ENCODE peak calls at places on chromosomes 6 and 20, in five cellular contexts. E, G, P, U and T are unnamed samples.

GRCh38 chr20:32830437-32830836 is 10.7 kb downstream of the MAPRE1 start:
- DNase-seq in E (peak; percentile 60), G (no peak), P (no peak), U (no peak), T (no peak)

GRCh38 chr6:150256618-150257272 is 112.1 kb upstream of the IYD start:
- DNase-seq in E (no peak), G (no peak), P (no peak), U (no peak), T (no peak)

GRCh38 chr6:116651916-116652315 is 16.6 kb downstream of the ZUP1 start:
- DNase-seq in E (no peak), G (no peak), P (no peak), U (no peak), T (no peak)

GRCh38 chr6:36954262-36954931 is at the start of gene PI16:
- DNase-seq in E (peak; percentile 8), G (no peak), P (no peak), U (no peak), T (no peak)

GRCh38 chr20:24734139-24734538 is 214.9 kb upstream of the CST7 start:
- DNase-seq in E (no peak), G (no peak), P (no peak), U (no peak), T (no peak)

GRCh38 chr20:48310312-48310711 is 517.5 kb downstream of the PREX1 start:
- DNase-seq in E (no peak), G (no peak), P (no peak), U (no peak), T (peak; percentile 26)

GRCh38 chr6:15626160-15626559 is 36.7 kb downstream of the DTNBP1 start:
- DNase-seq in E (no peak), G (no peak), P (no peak), U (no peak), T (no peak)

GRCh38 chr20:12966468-12967085 is 42.2 kb upstream of the SPTLC3 start:
- DNase-seq in E (no peak), G (no peak), P (no peak), U (no peak), T (no peak)

GRCh38 chr6:36955136-36955535 is 598 bp downstream of the PI16 start:
- DNase-seq in E (peak; percentile 2), G (no peak), P (no peak), U (no peak), T (no peak)

GRCh38 chr6:160995271-160995670 is 3.7 kb downstream of the MAP3K4 start:
- DNase-seq in E (no peak), G (no peak), P (no peak), U (no peak), T (no peak)

GRCh38 chr6:99350573-99350972 is 1.1 kb upstream of the FAXC start:
- DNase-seq in E (no peak), G (no peak), P (no peak), U (no peak), T (no peak)

GRCh38 chr6:159943101-159943632 is 25.7 kb upstream of the IGF2R start:
- DNase-seq in E (peak; percentile 64), G (no peak), P (no peak), U (no peak), T (no peak)

GRCh38 chr6:69622230-69622629 is 174.6 kb downstream of the LMBRD1 start:
- DNase-seq in E (no peak), G (no peak), P (no peak), U (no peak), T (no peak)

GRCh38 chr6:140774080-140774505 is 1358.6 kb upstream of the GJE1 start:
- DNase-seq in E (peak; percentile 14), G (peak; percentile 30), P (no peak), U (no peak), T (peak; percentile 36)

GRCh38 chr6:160919713-160920112 is 71.9 kb upstream of the MAP3K4 start:
- DNase-seq in E (peak; percentile 41), G (no peak), P (no peak), U (no peak), T (no peak)

GRCh38 chr6:79525272-79526100 is 11.7 kb downstream of the LCA5 start:
- DNase-seq in E (peak; percentile 76), G (no peak), P (no peak), U (peak; percentile 42), T (no peak)

GRCh38 chr6:108838101-108838717 is 10.0 kb upstream of the ARMC2 start:
- DNase-seq in E (no peak), G (no peak), P (no peak), U (no peak), T (no peak)

GRCh38 chr20:51193066-51193772 is 170.3 kb upstream of the KCNG1 start:
- DNase-seq in E (no peak), G (no peak), P (no peak), U (no peak), T (no peak)

GRCh38 chr20:46568570-46569129 is 18.2 kb upstream of the OCSTAMP start:
- DNase-seq in E (peak; percentile 91), G (no peak), P (no peak), U (peak; percentile 65), T (peak; percentile 95)

GRCh38 chr20:45336530-45337366 is 11.5 kb downstream of the SDC4 start:
- DNase-seq in E (peak; percentile 88), G (no peak), P (no peak), U (peak; percentile 64), T (no peak)

GRCh38 chr6:109595998-109596397 is 95.0 kb downstream of the AK9 start:
- DNase-seq in E (no peak), G (no peak), P (no peak), U (no peak), T (no peak)

GRCh38 chr6:128172752-128173151 is 271.9 kb upstream of the THEMIS start:
- DNase-seq in E (no peak), G (no peak), P (no peak), U (no peak), T (no peak)

GRCh38 chr20:561437-562231 is 18.0 kb upstream of the CSNK2A1 start:
- DNase-seq in E (peak; percentile 62), G (no peak), P (no peak), U (no peak), T (peak; percentile 74)

GRCh38 chr6:22466665-22467064 is 102.7 kb upstream of the HDGFL1 start:
- DNase-seq in E (no peak), G (no peak), P (no peak), U (no peak), T (no peak)

GRCh38 chr6:85062884-85063283 is 298.5 kb upstream of the TBX18 start:
- DNase-seq in E (no peak), G (no peak), P (no peak), U (no peak), T (no peak)

GRCh38 chr6:113971786-113972185 is 838 bp upstream of the HDAC2 start:
- DNase-seq in E (no peak), G (no peak), P (no peak), U (no peak), T (no peak)

DNA sequence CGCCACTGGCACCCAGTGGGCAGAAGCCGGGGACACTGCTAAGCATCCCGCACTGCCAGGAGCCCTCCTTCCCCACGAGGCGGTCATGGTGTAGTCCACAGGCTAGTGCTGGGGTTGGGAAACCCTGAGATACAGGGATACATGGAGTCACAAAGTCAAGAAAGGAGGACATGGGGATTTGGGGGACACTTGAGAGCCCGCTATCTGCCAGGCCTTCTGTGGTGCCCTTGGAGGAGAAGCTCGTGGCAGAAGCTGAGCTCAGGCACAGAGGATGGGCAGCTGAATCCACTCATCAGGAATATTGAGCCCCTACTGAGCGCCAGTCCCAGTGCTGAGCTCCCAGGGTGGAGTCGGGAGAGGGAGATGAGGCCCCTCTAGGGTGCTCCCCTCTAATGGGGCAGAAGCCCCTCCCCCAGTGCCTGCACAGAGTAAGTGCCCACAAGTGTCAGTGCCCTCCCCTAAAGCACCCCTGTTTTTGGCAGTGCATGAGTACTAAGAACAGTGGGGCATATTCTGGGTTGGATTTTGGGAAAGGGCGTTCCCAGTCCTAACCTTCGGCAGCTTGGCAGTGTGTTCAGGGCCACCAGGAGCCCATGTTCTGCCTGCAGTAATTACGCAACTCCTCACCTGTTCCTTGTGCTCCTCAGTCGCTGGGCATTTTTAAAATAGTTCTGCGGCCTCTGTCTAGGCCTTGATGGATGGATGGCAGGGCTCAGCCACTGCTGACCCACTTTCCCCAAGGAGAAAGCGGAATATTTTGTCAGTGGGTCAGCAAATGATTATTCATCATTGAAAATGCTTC is 25.5 kb upstream of the PHACTR3 start:
- DNase-seq in E (no peak), G (no peak), P (no peak), U (no peak), T (no peak)
- H3K27me3 ChIP-seq in E (peaks cover 27% of the 10 kb centered on the region), G (peaks cover 5% of the 10 kb centered on the region), P (no peaks in the 10 kb centered on the region), U (no peaks in the 10 kb centered on the region), T (peaks cover 31% of the 10 kb centered on the region)

GRCh38 chr6:41664271-41664670 is 26.0 kb downstream of the MDFI start:
- DNase-seq in E (no peak), G (no peak), P (no peak), U (no peak), T (no peak)
- H3K27me3 ChIP-seq in E (no peaks in the 10 kb centered on the region), G (peaks cover 3% of the 10 kb centered on the region), P (no peaks in the 10 kb centered on the region), U (no peaks in the 10 kb centered on the region), T (no peaks in the 10 kb centered on the region)

DNA sequence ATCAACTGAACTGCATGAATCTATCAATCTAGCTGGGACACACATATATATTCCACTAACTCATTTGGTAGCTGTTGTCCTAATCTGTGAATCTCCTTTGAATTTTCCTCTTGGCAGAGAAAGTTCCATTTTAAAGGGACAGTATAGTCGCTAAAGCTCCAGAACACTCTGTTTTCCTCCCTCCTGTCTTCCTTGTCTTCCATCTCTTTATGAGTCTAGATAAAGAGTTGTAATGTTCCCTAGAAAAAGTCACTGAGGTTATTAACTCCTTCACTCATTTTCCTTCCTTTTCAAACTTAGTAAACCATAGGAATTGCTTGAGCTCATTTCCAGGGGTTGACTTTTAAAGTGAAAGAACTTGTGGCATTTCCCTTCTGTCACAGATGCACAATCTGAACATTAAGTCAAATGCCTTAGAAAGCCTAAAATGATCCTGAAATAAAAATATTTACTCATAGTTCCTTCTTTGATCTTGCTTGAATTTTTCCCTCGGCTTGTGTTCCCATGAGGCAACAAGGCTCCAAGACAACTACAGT is 198.4 kb downstream of the TRIM27 start:
- DNase-seq in E (no peak), G (no peak), P (no peak), U (no peak), T (no peak)
- H3K27me3 ChIP-seq in E (peaks cover 5% of the 10 kb centered on the region), G (no peaks in the 10 kb centered on the region), P (peaks cover 19% of the 10 kb centered on the region), U (no peaks in the 10 kb centered on the region), T (peaks cover 28% of the 10 kb centered on the region)

GRCh38 chr20:6055161-6055783 is 1.4 kb upstream of the LRRN4 start:
- DNase-seq in E (no peak), G (no peak), P (no peak), U (no peak), T (no peak)

GRCh38 chr20:6057704-6058103 is 3.8 kb upstream of the LRRN4 start:
- DNase-seq in E (no peak), G (no peak), P (no peak), U (no peak), T (no peak)

GRCh38 chr20:6053776-6054688 is at the start of gene LRRN4:
- DNase-seq in E (peak; percentile 1), G (no peak), P (no peak), U (no peak), T (no peak)

GRCh38 chr20:6057139-6057538 is 3.3 kb upstream of the LRRN4 start:
- DNase-seq in E (no peak), G (no peak), P (no peak), U (no peak), T (no peak)

DNA sequence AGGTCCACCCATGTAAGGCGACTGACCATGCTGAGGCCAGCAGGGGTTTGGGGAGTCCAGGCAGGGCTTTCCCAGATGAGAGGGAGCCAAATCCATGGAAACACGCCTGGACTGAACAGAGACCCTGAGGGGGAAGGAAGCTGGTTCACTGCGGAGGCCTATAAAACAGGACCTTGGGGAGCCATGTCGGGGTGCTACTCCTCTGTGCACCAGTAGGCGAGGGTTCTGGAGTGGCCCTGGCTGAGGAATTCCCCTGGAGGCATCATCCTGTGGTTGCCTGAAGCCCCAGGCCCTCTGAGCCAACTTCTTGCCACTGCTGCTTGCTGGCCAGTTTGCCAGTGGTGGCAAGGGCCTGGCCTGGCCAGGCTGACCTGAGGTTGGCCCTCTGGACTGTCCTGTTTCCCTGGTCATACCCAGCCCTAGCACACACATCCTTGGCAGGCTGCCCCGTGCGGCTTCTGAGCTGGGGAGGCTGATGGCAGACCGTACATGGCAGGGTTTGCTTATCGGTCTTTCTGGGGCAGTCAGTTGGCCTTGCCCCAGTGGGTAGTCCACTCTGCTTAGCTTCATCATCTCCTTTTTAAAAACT is 2.2 kb upstream of the LRRN4 start:
- DNase-seq in E (no peak), G (no peak), P (no peak), U (no peak), T (no peak)
- H3K27me3 ChIP-seq in E (peaks cover 4% of the 10 kb centered on the region), G (peaks cover 8% of the 10 kb centered on the region), P (peaks cover 6% of the 10 kb centered on the region), U (peaks cover 5% of the 10 kb centered on the region), T (peaks cover under 1% of the 10 kb centered on the region)